ENCODE peak calls at places on chromosomes 13 and 19, in six cellular contexts. C is astrocyte, K is hepatocyte, G is endothelial cell of umbilical vein, Q is GM23338, R is PC-9. D is an unnamed sample.

GRCh38 chr19:53424968-53425597 is 6.7 kb upstream of the ZNF761 start:
- DNase-seq in C (peak; percentile 29), K (peak; percentile 90), G (peak; percentile 58), Q (peak; percentile 94), R (peak; percentile 37), D (peak; percentile 86)

GRCh38 chr19:6064016-6064702 is 46.1 kb downstream of the RFX2 start:
- DNase-seq in C (no peak), K (no peak), G (no peak), Q (no peak), R (peak; percentile 79), D (no peak)

GRCh38 chr19:12720851-12721655 is 2.7 kb downstream of the TNPO2 start:
- DNase-seq in C (peak; percentile 14), K (peak; percentile 49), G (no peak), Q (peak; percentile 43), R (no peak), D (peak; percentile 47)

GRCh38 chr19:17491287-17491686 is 20.2 kb upstream of the PGLS start:
- DNase-seq in C (no peak), K (no peak), G (no peak), Q (no peak), R (no peak), D (no peak)

GRCh38 chr13:44306401-44307192 is 67.0 kb upstream of the SERP2 start:
- DNase-seq in C (peak; percentile 99), K (peak; percentile 67), G (peak; percentile 99), Q (peak; percentile 62), R (peak; percentile 88), D (peak; percentile 52)

GRCh38 chr19:48674216-48674809 is 1.5 kb upstream of the NTN5 start:
- DNase-seq in C (no peak), K (no peak), G (no peak), Q (peak; percentile 45), R (no peak), D (peak; percentile 39)

GRCh38 chr13:40130871-40131636 is 475.6 kb downstream of the COG6 start:
- DNase-seq in C (peak; percentile 56), K (peak; percentile 44), G (peak; percentile 93), Q (no peak), R (peak; percentile 66), D (no peak)

GRCh38 chr13:42539670-42540069 is 34.3 kb upstream of the TNFSF11 start:
- DNase-seq in C (peak; percentile 7), K (no peak), G (peak; percentile 75), Q (peak; percentile 38), R (no peak), D (no peak)

GRCh38 chr19:1087813-1088418 is 7.3 kb downstream of the POLR2E start:
- DNase-seq in C (no peak), K (no peak), G (no peak), Q (no peak), R (no peak), D (no peak)

GRCh38 chr13:86974995-86975328 is 696.2 kb upstream of the SLITRK5 start:
- DNase-seq in C (no peak), K (no peak), G (no peak), Q (peak; percentile 35), R (no peak), D (peak; percentile 46)

GRCh38 chr19:1618157-1619093 is 13.2 kb upstream of the UQCR11 start:
- DNase-seq in C (no peak), K (peak; percentile 47), G (no peak), Q (peak; percentile 83), R (no peak), D (peak; percentile 44)

GRCh38 chr19:49676136-49676689 is 858 bp upstream of the PRMT1 start:
- DNase-seq in C (peak; percentile 90), K (peak; percentile 94), G (no peak), Q (peak; percentile 94), R (peak; percentile 89), D (peak; percentile 96)

GRCh38 chr19:1064661-1065605 is 2.0 kb upstream of the ARHGAP45 start:
- DNase-seq in C (peak; percentile 51), K (peak; percentile 84), G (peak; percentile 55), Q (peak; percentile 90), R (no peak), D (peak; percentile 87)

GRCh38 chr19:31353826-31354225 is 4.6 kb upstream of the TSHZ3 start:
- DNase-seq in C (no peak), K (no peak), G (no peak), Q (peak; percentile 66), R (no peak), D (peak; percentile 56)

GRCh38 chr19:47190167-47190727 is 40.8 kb downstream of the BBC3 start:
- DNase-seq in C (peak; percentile 84), K (peak; percentile 61), G (peak; percentile 97), Q (no peak), R (peak; percentile 43), D (no peak)

GRCh38 chr19:10643968-10644290 is 10.2 kb upstream of the ILF3 start:
- DNase-seq in C (no peak), K (peak; percentile 56), G (peak; percentile 23), Q (no peak), R (no peak), D (no peak)

GRCh38 chr19:53102186-53102585 is 1.0 kb downstream of the ZNF160 start:
- DNase-seq in C (no peak), K (peak; percentile 20), G (no peak), Q (no peak), R (no peak), D (peak; percentile 47)

GRCh38 chr19:46192990-46193650 is 36.4 kb upstream of the IGFL1 start:
- DNase-seq in C (peak; percentile 53), K (peak; percentile 88), G (no peak), Q (no peak), R (peak; percentile 94), D (no peak)

GRCh38 chr13:54965881-54966280 is 1937.3 kb downstream of the OLFM4 start:
- DNase-seq in C (no peak), K (peak; percentile 7), G (no peak), Q (no peak), R (no peak), D (no peak)

GRCh38 chr19:17522988-17523872 is 11.8 kb downstream of the PGLS start:
- DNase-seq in C (no peak), K (no peak), G (no peak), Q (no peak), R (no peak), D (no peak)

GRCh38 chr13:40626977-40627376 is 39.5 kb downstream of the FOXO1 start:
- DNase-seq in C (no peak), K (no peak), G (no peak), Q (no peak), R (no peak), D (no peak)

DNA sequence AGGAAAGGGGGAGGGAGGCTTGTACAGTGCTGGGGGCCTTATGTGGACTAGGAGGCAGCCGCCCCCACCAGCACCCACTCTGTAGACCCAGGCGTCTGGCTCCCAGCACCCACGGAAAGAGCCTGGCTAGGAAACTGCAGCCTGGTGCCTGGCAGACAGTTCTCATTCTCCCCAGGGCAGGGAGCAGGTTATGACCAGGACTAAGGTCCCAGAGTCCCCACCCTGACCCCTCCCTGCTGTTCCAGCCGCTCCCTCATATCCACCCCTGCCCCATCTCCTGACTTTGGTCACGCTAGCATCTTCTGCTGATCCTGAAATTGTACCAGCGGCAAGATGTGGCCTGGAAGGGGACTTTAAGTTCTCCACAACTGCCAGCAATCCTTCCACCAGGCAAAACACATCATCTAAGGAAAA is at the start of gene FXYD3:
- DNase-seq in C (no peak), K (no peak), G (no peak), Q (no peak), R (peak; percentile 55), D (no peak)
- H2AFZ ChIP-seq in C (no peak within 1 kb of the TSS), K (peak within 1 kb of the TSS; percentile 34), G (no peak within 1 kb of the TSS), Q (peak within 1 kb of the TSS; percentile 93), R (peak within 1 kb of the TSS; percentile 74), D (peak within 1 kb of the TSS; percentile 100)

GRCh38 chr13:61685683-61686013 is 270.0 kb upstream of the PCDH20 start:
- DNase-seq in C (no peak), K (peak; percentile 65), G (no peak), Q (peak; percentile 66), R (no peak), D (peak; percentile 68)
- TF ChIP-seq CTCF in C (no peak), K (peak; percentile 61), G (no peak), Q (peak; percentile 85), R (no peak), D (peak; percentile 56)

GRCh38 chr13:45626731-45627374 is 11.3 kb upstream of the ERICH6B start:
- DNase-seq in C (peak; percentile 12), K (no peak), G (peak; percentile 14), Q (no peak), R (no peak), D (no peak)

GRCh38 chr13:45630791-45631190 is 15.3 kb upstream of the ERICH6B start:
- DNase-seq in C (no peak), K (no peak), G (no peak), Q (no peak), R (no peak), D (no peak)

GRCh38 chr13:45623516-45624090 is 8.1 kb upstream of the ERICH6B start:
- DNase-seq in C (no peak), K (no peak), G (peak; percentile 31), Q (peak; percentile 48), R (no peak), D (peak; percentile 47)

GRCh38 chr13:45628094-45628493 is 12.6 kb upstream of the ERICH6B start:
- DNase-seq in C (no peak), K (no peak), G (no peak), Q (no peak), R (no peak), D (no peak)

DNA sequence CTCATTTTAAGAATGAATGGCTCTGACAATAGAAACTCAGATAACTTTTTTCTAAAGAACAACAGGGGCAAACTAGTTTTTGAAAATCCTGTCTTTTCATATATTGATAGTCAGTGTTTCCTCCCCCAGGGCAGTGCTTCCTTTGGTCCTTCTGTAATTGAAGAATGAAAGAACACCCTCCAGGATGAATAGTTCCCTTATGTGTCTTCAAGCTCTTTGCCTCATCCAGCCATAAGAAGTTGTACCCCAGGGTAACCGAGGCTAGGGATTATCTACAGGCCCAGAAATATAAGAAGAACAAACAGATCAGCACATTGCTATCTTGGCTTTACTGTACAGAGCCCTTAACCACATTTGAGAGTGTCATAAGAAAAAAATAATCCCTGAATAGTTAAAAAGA is 12.1 kb upstream of the ERICH6B start:
- DNase-seq in C (no peak), K (no peak), G (no peak), Q (no peak), R (no peak), D (no peak)
- H2AFZ ChIP-seq in C (no peak overlapping the region), K (no peak overlapping the region), G (no peak overlapping the region), Q (peak overlapping the region; percentile 10), R (no peak overlapping the region), D (no peak overlapping the region)

GRCh38 chr13:71240906-71241305 is 626.1 kb downstream of the DACH1 start:
- DNase-seq in C (peak; percentile 7), K (peak; percentile 24), G (peak; percentile 68), Q (peak; percentile 12), R (no peak), D (peak; percentile 41)
- TF ChIP-seq CTCF in C (peak; percentile 45), K (peak; percentile 61), G (peak; percentile 56), Q (peak; percentile 72), R (no peak), D (peak; percentile 68)